ENCODE peak calls at places on chromosomes 3 and 15, in six cellular contexts. X is left ventricle myocardium inferior, Q is AG04450, D is heart left ventricle, G is cardiac muscle cell, W is HAP-1. V is an unnamed sample.

GRCh38 chr3:174169736-174170135 is 689.4 kb upstream of the NAALADL2 start:
- DNase-seq in X (no peak), Q (no peak), G (no peak), W (no peak), D (no peak), V (no peak)

GRCh38 chr3:188594137-188594536 is 440.2 kb downstream of the LPP start:
- DNase-seq in G (peak; percentile 90), D (no peak), W (no peak), X (no peak), Q (peak; percentile 80), V (no peak)

GRCh38 chr15:39657714-39658113 is 76.8 kb downstream of the THBS1 start:
- DNase-seq in G (peak; percentile 67), W (no peak), Q (peak; percentile 20), D (no peak), X (no peak), V (no peak)

GRCh38 chr15:47820047-47820779 is 102.9 kb downstream of the SEMA6D start:
- DNase-seq in Q (no peak), X (no peak), D (no peak), G (peak; percentile 77), W (no peak), V (no peak)

GRCh38 chr15:38075466-38075865 is 141.0 kb downstream of the TMCO5A start:
- DNase-seq in W (peak; percentile 18), G (no peak), Q (no peak), X (no peak), D (no peak), V (no peak)

GRCh38 chr3:65039754-65040210 is 352.0 kb upstream of the ADAMTS9 start:
- DNase-seq in Q (no peak), D (no peak), X (no peak), W (no peak), G (peak; percentile 54), V (no peak)

GRCh38 chr3:186802701-186803100 is 3.6 kb downstream of the RFC4 start:
- DNase-seq in W (no peak), D (no peak), Q (no peak), X (no peak), G (no peak), V (no peak)

GRCh38 chr15:60548101-60548500 is 69.2 kb upstream of the ICE2 start:
- DNase-seq in D (no peak), G (no peak), Q (no peak), X (no peak), W (no peak), V (no peak)

GRCh38 chr3:32451049-32451659 is 51.5 kb downstream of the CMTM6 start:
- DNase-seq in X (no peak), Q (no peak), G (no peak), D (no peak), W (no peak), V (no peak)

GRCh38 chr3:171907761-171908160 is 64.6 kb downstream of the TMEM212 start:
- DNase-seq in W (no peak), X (no peak), G (no peak), Q (no peak), D (no peak), V (no peak)

GRCh38 chr3:190073264-190073663 is 47.4 kb downstream of the P3H2 start:
- DNase-seq in G (no peak), W (no peak), D (no peak), X (no peak), Q (no peak), V (no peak)

GRCh38 chr3:157204880-157205279 is 44.9 kb upstream of the CCNL1 start:
- DNase-seq in X (no peak), W (no peak), G (no peak), Q (no peak), D (no peak), V (no peak)

GRCh38 chr15:37860896-37861295 is 73.5 kb upstream of the TMCO5A start:
- DNase-seq in X (no peak), W (no peak), Q (no peak), G (no peak), D (no peak), V (no peak)

GRCh38 chr3:152298393-152299242 is 29.9 kb downstream of the MBNL1 start:
- DNase-seq in G (peak; percentile 97), W (peak; percentile 93), D (peak; percentile 48), Q (peak; percentile 95), X (peak; percentile 48), V (peak; percentile 34)

GRCh38 chr15:81184188-81184587 is 12.5 kb upstream of the IL16 start:
- DNase-seq in X (no peak), Q (no peak), D (peak; percentile 43), W (no peak), G (no peak), V (no peak)

GRCh38 chr15:72242775-72243370 is 11.9 kb upstream of the PKM start:
- DNase-seq in D (no peak), Q (no peak), G (no peak), W (no peak), X (no peak), V (no peak)

GRCh38 chr3:45987368-45988099 is 8.1 kb downstream of the FYCO1 start:
- DNase-seq in W (no peak), G (peak; percentile 61), D (peak; percentile 70), X (no peak), Q (no peak), V (no peak)

GRCh38 chr15:45728641-45729040 is 93.8 kb downstream of the SQOR start:
- DNase-seq in G (no peak), W (no peak), Q (no peak), X (no peak), D (no peak), V (no peak)

GRCh38 chr15:100734606-100735005 is 132.2 kb downstream of the ASB7 start:
- DNase-seq in X (no peak), W (no peak), G (no peak), D (no peak), Q (no peak), V (no peak)

GRCh38 chr3:12034440-12034839 is 30.3 kb downstream of the SYN2 start:
- DNase-seq in Q (no peak), G (no peak), X (no peak), W (no peak), D (no peak), V (no peak)

GRCh38 chr15:93037341-93038063 is 51.5 kb downstream of the RGMA start:
- DNase-seq in G (peak; percentile 55), W (no peak), Q (no peak), X (peak; percentile 69), D (peak; percentile 78), V (peak; percentile 93)

GRCh38 chr3:115100806-115101205 is 46.3 kb downstream of the ZBTB20 start:
- DNase-seq in G (no peak), W (no peak), X (no peak), Q (no peak), D (no peak), V (no peak)

GRCh38 chr3:31729573-31729972 is 196.8 kb downstream of the STT3B start:
- DNase-seq in Q (no peak), X (no peak), G (no peak), D (no peak), W (no peak), V (no peak)

GRCh38 chr3:187110156-187110555 is 29.1 kb downstream of the RPL39L start:
- DNase-seq in G (no peak), W (no peak), D (no peak), X (no peak), Q (no peak), V (no peak)

GRCh38 chr3:148466143-148466542 is 231.6 kb upstream of the AGTR1 start:
- DNase-seq in Q (no peak), G (peak; percentile 11), D (no peak), W (no peak), X (no peak), V (no peak)

GRCh38 chr3:184659797-184660301 is 52.0 kb downstream of the MAGEF1 start:
- DNase-seq in W (no peak), G (peak; percentile 29), X (no peak), D (no peak), Q (no peak), V (no peak)

DNA sequence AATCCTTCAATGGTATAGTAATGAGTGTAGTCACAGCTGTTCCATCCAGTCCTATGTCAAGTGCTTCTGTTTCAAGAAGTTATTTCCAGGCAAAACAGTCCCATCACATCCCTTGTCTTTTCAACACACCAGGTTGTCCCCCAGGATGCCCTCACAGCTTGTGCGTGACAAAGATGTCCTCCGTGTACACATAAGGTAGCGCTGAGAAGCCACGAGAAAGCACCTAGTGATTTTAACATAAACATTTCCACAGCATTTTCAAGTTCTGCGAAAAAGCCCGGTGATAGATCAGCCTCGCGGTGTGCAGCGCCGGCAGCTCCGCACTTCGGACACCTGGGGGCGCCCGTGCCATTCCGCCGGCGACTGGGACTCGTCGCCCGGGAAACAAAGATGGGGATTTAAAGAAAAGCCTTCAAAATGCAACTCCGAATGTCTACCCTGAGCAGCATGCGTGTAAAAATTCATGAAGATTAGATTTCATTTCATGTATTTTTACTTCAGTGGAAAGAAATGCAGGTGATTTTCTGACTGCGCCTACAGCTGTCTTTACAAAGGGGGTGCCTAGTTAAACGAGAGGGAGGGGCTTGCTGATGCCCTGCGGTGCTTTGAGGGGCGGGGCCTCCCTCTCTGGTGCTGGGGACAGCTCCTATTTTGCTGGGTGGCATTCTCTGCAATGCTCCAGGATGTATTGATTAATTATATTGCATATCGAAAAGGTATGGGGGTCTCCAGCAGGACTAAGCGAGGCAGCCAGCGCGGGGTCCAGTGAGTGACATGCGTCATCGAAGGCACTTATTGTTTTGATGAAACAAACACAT is 49.9 kb downstream of the KY start:
- DNase-seq in W (peak; percentile 54), G (peak; percentile 78), X (peak; percentile 49), D (peak; percentile 54), Q (no peak), V (peak; percentile 58)
- H3K4me3 ChIP-seq in W (no peak overlapping the region), G (no peak overlapping the region), X (no peak overlapping the region), D (no peak overlapping the region), Q (peak overlapping the region; percentile 23), V (no peak overlapping the region)

GRCh38 chr3:37477275-37477674 is 302.9 kb upstream of the LRRFIP2 start:
- DNase-seq in X (no peak), D (no peak), G (no peak), Q (no peak), W (no peak), V (no peak)
- H3K27me3 ChIP-seq in X (no peaks in the 10 kb centered on the region), D (no peaks in the 10 kb centered on the region), G (no peaks in the 10 kb centered on the region), Q (peaks cover 10% of the 10 kb centered on the region), W (no peaks in the 10 kb centered on the region), V (no peaks in the 10 kb centered on the region)

DNA sequence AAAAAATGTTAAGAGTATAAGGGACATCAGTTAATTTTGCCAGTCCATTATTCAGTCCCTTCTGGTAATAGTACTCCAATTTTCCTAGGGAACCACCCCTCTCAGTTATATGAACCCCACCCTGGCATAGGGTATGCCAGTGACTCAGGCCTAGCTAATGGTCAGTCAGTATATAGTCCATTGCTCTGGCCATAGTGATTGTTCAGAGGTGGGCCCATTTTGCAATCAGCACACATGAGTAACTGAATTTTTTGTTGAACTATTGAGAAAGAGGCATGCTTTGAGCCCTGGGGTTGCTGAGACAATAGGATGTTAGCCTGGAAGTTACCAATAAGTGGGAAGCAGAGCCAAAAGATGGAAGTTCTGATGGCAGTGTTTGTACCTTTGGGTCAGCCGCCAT is 4.1 kb downstream of the LRCH3 start:
- DNase-seq in Q (no peak), G (peak; percentile 71), W (no peak), X (no peak), D (no peak), V (no peak)
- H3K4me3 ChIP-seq in Q (no peak overlapping the region), G (no peak overlapping the region), W (no peak overlapping the region), X (no peak overlapping the region), D (no peak overlapping the region), V (no peak overlapping the region)

GRCh38 chr3:128482857-128483656 is 9.9 kb downstream of the GATA2 start:
- DNase-seq in G (peak; percentile 70), W (no peak), Q (peak; percentile 67), X (no peak), D (peak; percentile 25), V (no peak)
- H3K27me3 ChIP-seq in G (peaks cover 83% of the 10 kb centered on the region), W (no peaks in the 10 kb centered on the region), Q (no peaks in the 10 kb centered on the region), X (peaks cover 100% of the 10 kb centered on the region), D (peaks cover 28% of the 10 kb centered on the region), V (peaks cover 71% of the 10 kb centered on the region)

GRCh38 chr3:49183873-49184272 is 12.5 kb downstream of the KLHDC8B start:
- DNase-seq in X (no peak), G (no peak), D (no peak), W (no peak), Q (no peak), V (no peak)
- H3K4me3 ChIP-seq in X (no peak overlapping the region), G (no peak overlapping the region), D (no peak overlapping the region), W (no peak overlapping the region), Q (no peak overlapping the region), V (no peak overlapping the region)

V was measured in left lung.